ENCODE peak calls at places on chromosomes 2 and 18, in four cellular contexts. U is HepG2, R is GM12878, A is H1. B is an unnamed sample. For H3K4me1, the result is how much of the 10 kb centered on the place peaks cover.

GRCh38 chr2:143058795-143059194 is 70.4 kb upstream of the ARHGAP15 start:
- DNase-seq in U (no peak), R (no peak), A (no peak), B (no peak)

GRCh38 chr2:70901235-70902066 is 34.2 kb upstream of the ATP6V1B1 start:
- DNase-seq in U (no peak), R (no peak), A (no peak), B (no peak)

GRCh38 chr18:49920731-49921130 is 107.4 kb upstream of the ACAA2 start:
- DNase-seq in U (no peak), R (no peak), A (no peak), B (no peak)

GRCh38 chr2:170393861-170394498 is 216.0 kb downstream of the MYO3B start:
- DNase-seq in U (peak), R (no peak), A (no peak), B (no peak)

GRCh38 chr2:238974510-238975166 is 126.8 kb downstream of the TWIST2 start:
- DNase-seq in U (no peak), R (no peak), A (peak), B (peak)

GRCh38 chr2:162058973-162059668 is 14.9 kb downstream of the DPP4 start:
- DNase-seq in U (no peak), R (peak), A (no peak), B (no peak)

GRCh38 chr18:42281124-42281523 is 326.1 kb downstream of the PIK3C3 start:
- DNase-seq in U (no peak), R (no peak), A (no peak), B (no peak)

GRCh38 chr2:11669454-11670291 is at the start of gene NTSR2:
- DNase-seq in U (peak), R (no peak), A (peak), B (peak)

GRCh38 chr2:233832414-233832813 is 21.9 kb downstream of the HJURP start:
- DNase-seq in U (no peak), R (no peak), A (no peak), B (no peak)

GRCh38 chr2:144350151-144350802 is 169.6 kb downstream of the ZEB2 start:
- DNase-seq in U (no peak), R (no peak), A (peak), B (peak)

GRCh38 chr2:240946654-240947053 is 40.5 kb downstream of the CROCC2 start:
- DNase-seq in U (no peak), R (no peak), A (no peak), B (no peak)

GRCh38 chr2:43228341-43228751 is 1.9 kb upstream of the ZFP36L2 start:
- DNase-seq in U (no peak), R (no peak), A (no peak), B (no peak)

GRCh38 chr2:18500333-18500732 is 60.1 kb downstream of the RDH14 start:
- DNase-seq in U (no peak), R (no peak), A (no peak), B (no peak)

GRCh38 chr2:43438858-43439655 is 156.8 kb downstream of the THADA start:
- DNase-seq in U (no peak), R (no peak), A (no peak), B (no peak)

GRCh38 chr2:44751754-44752479 is 189.6 kb upstream of the SIX3 start:
- DNase-seq in U (no peak), R (no peak), A (no peak), B (no peak)

GRCh38 chr18:9731380-9731779 is 23.3 kb downstream of the RAB31 start:
- DNase-seq in U (no peak), R (no peak), A (no peak), B (no peak)

GRCh38 chr2:240397542-240397916 is 37.9 kb upstream of the GPC1 start:
- DNase-seq in U (no peak), R (no peak), A (no peak), B (no peak)

GRCh38 chr2:43123056-43123455 is 103.3 kb downstream of the ZFP36L2 start:
- DNase-seq in U (no peak), R (no peak), A (no peak), B (no peak)

GRCh38 chr2:183610724-183611123 is 486.5 kb downstream of the NUP35 start:
- DNase-seq in U (no peak), R (no peak), A (no peak), B (peak)

GRCh38 chr2:212843409-212844199 is 305.0 kb upstream of the ERBB4 start:
- DNase-seq in U (no peak), R (no peak), A (no peak), B (no peak)

GRCh38 chr2:210028178-210028577 is 25.7 kb downstream of the RPE start:
- DNase-seq in U (no peak), R (no peak), A (no peak), B (no peak)

GRCh38 chr2:117726747-117727146 is 87.7 kb upstream of the DDX18 start:
- DNase-seq in U (no peak), R (no peak), A (no peak), B (no peak)

GRCh38 chr2:102112692-102113665 is 29.6 kb upstream of the IL1R1 start:
- DNase-seq in U (no peak), R (no peak), A (no peak), B (no peak)

GRCh38 chr18:55869965-55870585 is 282.1 kb upstream of the TCF4 start:
- DNase-seq in U (no peak), R (no peak), A (no peak), B (no peak)

GRCh38 chr2:3667151-3667631 is 9.2 kb downstream of the ALLC start:
- DNase-seq in U (no peak), R (peak), A (no peak), B (no peak)

GRCh38 chr2:223084873-223085272 is 32.9 kb downstream of the KCNE4 start:
- DNase-seq in U (no peak), R (no peak), A (peak), B (peak)

GRCh38 chr2:163667064-163667887 is 68.5 kb downstream of the FIGN start:
- DNase-seq in U (peak), R (no peak), A (no peak), B (no peak)

GRCh38 chr2:70143314-70144150 is 47.3 kb downstream of the C2orf42 start:
- DNase-seq in U (peak), R (no peak), A (no peak), B (no peak)

GRCh38 chr18:31658670-31659573 is 25.5 kb downstream of the B4GALT6 start:
- DNase-seq in U (no peak), R (peak), A (no peak), B (no peak)

GRCh38 chr18:31660763-31661162 is 23.6 kb downstream of the B4GALT6 start:
- DNase-seq in U (no peak), R (no peak), A (no peak), B (no peak)

GRCh38 chr18:31659574-31660149 is 24.7 kb downstream of the B4GALT6 start:
- DNase-seq in U (no peak), R (no peak), A (no peak), B (no peak)

GRCh38 chr18:31656754-31657153 is 27.6 kb downstream of the B4GALT6 start:
- DNase-seq in U (no peak), R (no peak), A (no peak), B (no peak)

DNA sequence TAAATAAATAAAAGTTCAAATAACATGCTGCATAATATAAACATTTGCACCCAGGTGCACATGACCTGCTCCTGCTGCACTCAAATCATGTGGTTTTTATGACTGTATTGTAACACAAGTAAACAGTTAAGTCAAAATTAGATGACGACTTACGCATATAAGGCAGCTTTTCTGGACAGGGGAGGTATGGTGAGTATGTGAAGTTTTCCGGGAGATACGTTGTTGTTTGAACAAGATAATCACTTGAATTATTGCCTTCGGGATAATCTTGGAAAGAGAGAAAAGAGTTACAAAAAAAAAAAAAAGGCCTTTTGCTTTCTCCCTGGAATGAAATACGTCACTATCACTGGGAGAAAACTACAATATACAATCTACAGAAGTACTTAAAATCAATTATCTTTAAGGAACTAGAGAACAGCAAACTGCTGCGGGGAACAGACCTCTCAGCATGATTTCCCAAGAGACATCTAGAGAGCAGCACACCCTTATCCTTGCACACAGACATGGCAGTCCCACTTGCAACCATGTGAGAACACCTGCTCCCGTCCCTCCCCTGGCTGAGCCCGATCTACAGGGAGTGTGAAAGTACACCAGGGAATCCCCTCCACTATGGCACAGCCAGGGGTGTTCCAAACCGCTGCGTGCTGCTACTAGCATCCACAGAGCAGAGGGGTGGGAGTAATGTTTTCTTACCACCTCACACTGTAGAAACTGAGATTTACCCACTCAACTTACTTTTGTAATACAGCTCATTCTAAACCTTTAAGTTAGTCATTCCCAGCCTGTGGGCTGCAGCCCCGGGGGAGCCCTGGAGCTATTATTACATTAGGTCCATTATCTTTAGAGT is 26.3 kb downstream of the B4GALT6 start:
- DNase-seq in U (no peak), R (peak), A (no peak), B (no peak)
- TF ChIP-seq SUZ12 in U (no peak), R (no peak), A (no peak), B (no peak)

GRCh38 chr2:62410015-62410453 is 96.0 kb downstream of the TMEM17 start:
- DNase-seq in U (no peak), R (no peak), A (no peak), B (no peak)
- H3K9ac ChIP-seq in U (no peak), R (peak), A (no peak), B (no peak)

DNA sequence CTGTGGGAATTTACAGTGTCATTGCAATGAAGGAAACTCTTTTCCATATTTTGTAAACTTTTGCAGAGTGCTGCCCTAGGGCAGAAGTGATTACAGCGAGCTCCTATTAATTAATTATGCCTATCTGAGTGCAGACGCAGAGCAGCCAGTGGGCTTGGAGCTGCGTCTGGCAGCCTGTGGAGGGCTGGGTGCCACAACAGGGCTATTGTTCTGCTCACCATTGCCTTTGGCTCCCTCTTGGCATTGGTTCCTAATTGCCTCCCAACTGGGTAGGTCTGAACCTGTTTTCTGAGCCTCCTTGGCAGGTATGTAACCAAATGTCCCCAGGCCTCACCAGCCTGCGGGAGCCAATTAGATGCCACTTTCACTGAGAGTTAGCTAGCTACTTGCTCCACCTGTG is 25.6 kb upstream of the ITGB6 start:
- DNase-seq in U (no peak), R (no peak), A (no peak), B (no peak)
- H3K4me1 ChIP-seq in U (half or more), R (under half), A (under half), B (under half)

GRCh38 chr2:20722592-20722991 is 55.6 kb downstream of the GDF7 start:
- DNase-seq in U (no peak), R (no peak), A (no peak), B (no peak)
- TF ChIP-seq SUZ12 in U (no peak), R (no peak), A (no peak), B (no peak)

DNA sequence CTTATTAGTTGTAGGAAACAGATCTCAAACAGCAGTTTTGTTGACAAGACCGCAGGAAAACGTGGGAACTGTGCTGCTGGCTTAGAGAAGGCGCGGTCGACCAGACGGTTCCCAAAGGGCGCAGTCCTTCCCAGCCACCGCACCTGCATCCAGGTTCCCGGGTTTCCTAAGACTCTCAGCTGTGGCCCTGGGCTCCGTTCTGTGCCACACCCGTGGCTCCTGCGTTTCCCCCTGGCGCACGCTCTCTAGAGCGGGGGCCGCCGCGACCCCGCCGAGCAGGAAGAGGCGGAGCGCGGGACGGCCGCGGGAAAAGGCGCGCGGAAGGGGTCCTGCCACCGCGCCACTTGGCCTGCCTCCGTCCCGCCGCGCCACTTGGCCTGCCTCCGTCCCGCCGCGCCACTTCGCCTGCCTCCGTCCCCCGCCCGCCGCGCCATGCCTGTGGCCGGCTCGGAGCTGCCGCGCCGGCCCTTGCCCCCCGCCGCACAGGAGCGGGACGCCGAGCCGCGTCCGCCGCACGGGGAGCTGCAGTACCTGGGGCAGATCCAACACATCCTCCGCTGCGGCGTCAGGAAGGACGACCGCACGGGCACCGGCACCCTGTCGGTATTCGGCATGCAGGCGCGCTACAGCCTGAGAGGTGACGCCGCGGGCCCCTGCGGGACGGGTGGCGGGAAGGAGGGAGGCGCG is at the start of gene TYMS:
- DNase-seq in U (peak), R (no peak), A (no peak), B (peak)
- H3K9ac ChIP-seq in U (peak), R (peak), A (peak), B (peak)

DNA sequence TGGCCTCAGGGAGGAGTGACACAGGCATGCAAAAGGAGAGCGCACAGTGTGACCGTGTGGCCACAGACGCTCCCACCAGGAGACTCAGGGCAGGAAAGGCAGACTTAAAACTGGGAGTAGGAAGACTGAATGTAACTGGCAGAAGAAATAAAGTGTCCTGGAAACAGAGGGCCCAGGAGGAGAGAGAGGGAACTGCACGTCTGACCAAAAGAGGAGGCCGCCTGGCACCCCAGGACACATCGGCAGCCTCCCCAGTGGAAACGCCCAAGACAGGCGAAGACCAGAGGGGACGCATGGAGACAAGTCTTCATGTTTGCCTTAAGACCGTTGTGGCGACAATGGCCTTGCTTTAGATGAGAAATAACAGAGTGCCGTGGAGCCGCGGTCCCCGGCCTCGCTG is 163.6 kb upstream of the ALKAL2 start:
- DNase-seq in U (no peak), R (no peak), A (no peak), B (no peak)
- H3K4me1 ChIP-seq in U (under half), R (under half), A (under half), B (under half)

DNA sequence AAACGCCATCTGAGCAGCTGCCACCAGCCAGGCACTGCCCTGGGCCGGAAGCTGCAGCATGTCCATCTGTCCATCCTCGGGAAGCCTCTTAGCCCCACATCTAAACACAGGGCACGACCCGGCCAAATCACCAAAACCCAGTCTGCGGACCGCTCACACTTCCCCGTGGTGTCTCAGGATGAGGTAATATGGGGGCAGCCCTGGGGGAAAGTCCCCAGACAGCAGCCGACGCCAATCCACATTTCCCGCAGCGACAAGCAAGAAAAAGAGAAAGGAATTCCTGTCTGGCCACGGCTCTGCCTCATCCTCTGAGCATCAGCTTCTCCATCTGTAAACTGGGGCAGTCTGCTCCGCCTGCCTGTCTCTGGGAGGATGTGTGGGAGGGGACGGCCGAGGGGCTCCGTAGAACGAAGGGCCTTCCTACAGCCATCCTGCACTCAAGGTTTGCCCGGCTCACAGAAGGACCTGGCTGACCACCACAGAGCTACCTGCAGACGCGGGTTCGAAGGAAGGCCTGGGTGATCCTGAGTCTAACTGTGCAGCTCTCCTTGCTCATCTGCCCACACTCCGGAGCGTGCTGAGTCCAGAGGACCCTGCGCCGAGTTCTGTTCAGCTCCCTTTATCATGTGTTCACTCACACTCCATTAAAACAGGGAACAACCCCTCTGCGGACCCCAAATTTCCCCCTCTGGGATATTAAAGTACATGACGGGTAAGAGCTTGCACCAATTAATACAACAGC is 138.5 kb downstream of the PXDN start:
- DNase-seq in U (no peak), R (no peak), A (peak), B (no peak)
- TF ChIP-seq SUZ12 in U (no peak), R (no peak), A (no peak), B (no peak)

GRCh38 chr2:64982311-64982857 is 6.8 kb upstream of the SLC1A4 start:
- DNase-seq in U (peak), R (peak), A (no peak), B (no peak)

GRCh38 chr2:64980192-64980591 is 9.0 kb upstream of the SLC1A4 start:
- DNase-seq in U (no peak), R (no peak), A (no peak), B (no peak)

GRCh38 chr2:64985457-64985856 is 3.7 kb upstream of the SLC1A4 start:
- DNase-seq in U (no peak), R (peak), A (no peak), B (no peak)

GRCh38 chr2:64979744-64980143 is 9.5 kb upstream of the SLC1A4 start:
- DNase-seq in U (no peak), R (no peak), A (no peak), B (no peak)

DNA sequence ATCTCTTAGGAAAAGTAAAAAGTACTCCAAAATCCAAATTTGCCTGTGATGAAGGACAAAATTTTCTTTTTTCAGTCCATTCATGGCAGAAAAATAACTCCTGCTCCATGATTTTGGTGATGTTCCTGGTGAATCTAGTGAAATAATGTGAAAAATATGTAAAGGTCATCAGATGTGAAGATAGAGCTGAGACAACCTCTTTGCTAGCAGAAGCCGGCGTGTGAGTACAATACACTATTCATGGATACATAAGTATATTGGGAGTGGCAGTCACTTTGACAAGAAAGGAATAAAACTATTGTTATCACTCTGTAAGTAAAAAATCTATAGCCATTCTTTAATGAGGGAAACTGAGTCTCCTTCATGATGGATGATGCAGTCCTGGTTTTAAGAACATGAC is 6.3 kb upstream of the SLC1A4 start:
- DNase-seq in U (peak), R (no peak), A (no peak), B (no peak)
- H3K9ac ChIP-seq in U (peak), R (no peak), A (no peak), B (no peak)

DNA sequence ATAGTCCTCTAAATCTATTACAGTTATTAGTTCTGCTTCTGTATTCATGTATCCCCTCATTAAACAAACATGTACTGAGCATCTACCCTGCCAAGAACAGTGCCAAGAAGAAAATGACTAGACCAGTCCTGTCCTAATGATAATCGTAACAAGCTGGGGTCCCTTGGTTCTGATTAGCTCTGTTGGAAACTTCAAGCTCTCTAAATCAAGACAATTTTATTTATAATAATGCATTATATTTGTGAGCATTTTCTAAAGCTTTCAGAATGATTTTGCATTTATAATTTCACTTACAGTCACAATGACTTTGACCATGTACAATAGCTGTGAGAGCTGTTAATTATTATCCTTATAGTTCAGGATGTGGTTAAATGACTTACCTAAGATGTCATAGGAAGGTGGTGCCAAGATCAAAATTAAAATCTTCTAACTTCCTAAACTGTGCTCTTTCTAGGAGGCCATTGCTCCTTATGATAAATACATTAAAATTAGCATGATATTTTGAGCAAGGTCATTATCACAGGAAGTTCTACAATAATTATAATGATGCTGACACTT is 336.5 kb upstream of the SLC39A10 start:
- DNase-seq in U (no peak), R (no peak), A (no peak), B (no peak)
- H3K4me1 ChIP-seq in U (under half), R (under half), A (under half), B (under half)